ENCODE peak calls at places on chromosome 1, in seven cellular contexts. B is spleen, D is left ventricle myocardium inferior, N is WTC11, J is GM06990, G is A549, F is psoas muscle. M is an unnamed sample.

GRCh38 chr1:60970081-60970509 is 112.3 kb upstream of the NFIA start:
- DNase-seq in B (no peak), D (no peak), N (no peak), J (no peak), G (peak), F (no peak), M (no peak)

GRCh38 chr1:156868341-156868740 is 7.7 kb downstream of the NTRK1 start:
- DNase-seq in B (no peak), D (no peak), N (no peak), J (no peak), G (no peak), F (peak), M (no peak)

GRCh38 chr1:224592636-224593579 is 23.2 kb upstream of the CNIH3 start:
- DNase-seq in B (no peak), D (no peak), N (no peak), J (peak), G (no peak), F (no peak), M (peak)

GRCh38 chr1:30904191-30904961 is 4.2 kb downstream of the SDC3 start:
- DNase-seq in B (peak), D (peak), N (no peak), J (no peak), G (no peak), F (no peak), M (no peak)

GRCh38 chr1:158461534-158461933 is at the start of gene OR10K1:
- DNase-seq in B (no peak), D (no peak), N (no peak), J (no peak), G (no peak), F (no peak), M (no peak)

GRCh38 chr1:6401673-6402072 is 8.1 kb upstream of the ACOT7 start:
- DNase-seq in B (no peak), D (no peak), N (no peak), J (no peak), G (no peak), F (no peak), M (no peak)

GRCh38 chr1:56639210-56639609 is 5.9 kb upstream of the PRKAA2 start:
- DNase-seq in B (no peak), D (no peak), N (no peak), J (no peak), G (no peak), F (no peak), M (no peak)

GRCh38 chr1:156371553-156372264 is 2.7 kb downstream of the RHBG start:
- DNase-seq in B (no peak), D (peak), N (no peak), J (no peak), G (no peak), F (peak), M (no peak)

GRCh38 chr1:100585774-100586173 is 47.8 kb downstream of the GPR88 start:
- DNase-seq in B (no peak), D (no peak), N (no peak), J (no peak), G (no peak), F (no peak), M (no peak)

GRCh38 chr1:221203224-221204054 is 324.2 kb downstream of the HLX start:
- DNase-seq in B (peak), D (peak), N (peak), J (peak), G (peak), F (peak), M (peak)

GRCh38 chr1:97632075-97632474 is 288.8 kb downstream of the DPYD start:
- DNase-seq in B (no peak), D (no peak), N (no peak), J (no peak), G (peak), F (no peak), M (no peak)

GRCh38 chr1:202007703-202008489 is 2.5 kb upstream of the ELF3 start:
- DNase-seq in B (peak), D (no peak), N (peak), J (no peak), G (no peak), F (no peak), M (no peak)

GRCh38 chr1:225460737-225461532 is 33.1 kb upstream of the LBR start:
- DNase-seq in B (peak), D (no peak), N (no peak), J (no peak), G (no peak), F (peak), M (no peak)

GRCh38 chr1:201212461-201213055 is 21.9 kb downstream of the IGFN1 start:
- DNase-seq in B (peak), D (no peak), N (no peak), J (no peak), G (no peak), F (no peak), M (no peak)

GRCh38 chr1:149916193-149916926 is 1.3 kb downstream of the SV2A start:
- DNase-seq in B (no peak), D (no peak), N (no peak), J (no peak), G (no peak), F (no peak), M (no peak)

GRCh38 chr1:54240741-54241335 is 40.9 kb downstream of the MRPL37 start:
- DNase-seq in B (no peak), D (no peak), N (no peak), J (no peak), G (no peak), F (no peak), M (no peak)

GRCh38 chr1:48875736-48876135 is 99.0 kb upstream of the BEND5 start:
- DNase-seq in B (no peak), D (no peak), N (no peak), J (no peak), G (no peak), F (no peak), M (no peak)

GRCh38 chr1:25103180-25103790 is 129.0 kb downstream of the SYF2 start:
- DNase-seq in B (no peak), D (no peak), N (no peak), J (no peak), G (no peak), F (no peak), M (no peak)

GRCh38 chr1:74504125-74505065 is 8.0 kb downstream of the LRRC53 start:
- DNase-seq in B (no peak), D (peak), N (peak), J (no peak), G (peak), F (peak), M (no peak)
- TF ChIP-seq CTCF in B (peak), D (peak), N (peak), J (peak), G (peak), F (peak), M (peak)

DNA sequence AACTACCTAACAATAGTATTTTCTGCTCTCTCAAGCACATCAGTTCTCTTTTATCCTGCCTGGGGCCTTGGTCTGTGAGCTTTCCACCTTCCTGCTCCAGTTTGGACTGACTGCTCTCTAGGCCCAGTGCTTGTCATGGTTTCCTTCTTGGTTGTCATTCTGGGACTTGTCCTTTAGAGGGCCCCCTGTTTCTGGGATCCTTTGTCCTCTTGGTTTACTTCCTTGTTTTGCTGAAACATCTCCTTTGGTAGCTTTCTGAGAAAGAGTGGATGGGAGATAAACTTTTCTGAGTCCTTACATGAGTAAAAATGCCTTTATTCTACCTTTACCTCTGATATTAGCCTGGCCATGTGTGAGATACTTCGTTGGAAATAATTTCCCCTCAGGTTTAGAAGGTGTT is 4.7 kb downstream of the SLC1A7 start:
- DNase-seq in B (no peak), D (no peak), N (no peak), J (no peak), G (peak), F (no peak), M (no peak)
- TF ChIP-seq CTCF in B (no peak), D (no peak), N (no peak), J (peak), G (no peak), F (no peak), M (peak)

GRCh38 chr1:145859491-145860159 is 744 bp upstream of the PIAS3 start:
- DNase-seq in B (peak), D (peak), N (peak), J (peak), G (peak), F (peak), M (peak)
- TF ChIP-seq CTCF in B (peak), D (peak), N (no peak), J (no peak), G (no peak), F (no peak), M (peak)

GRCh38 chr1:47738560-47739182 is 258.5 kb downstream of the TRABD2B start:
- DNase-seq in B (no peak), D (peak), N (peak), J (no peak), G (peak), F (peak), M (no peak)
- TF ChIP-seq CTCF in B (peak), D (peak), N (peak), J (peak), G (peak), F (peak), M (peak)

GRCh38 chr1:17075470-17076255 is 21.8 kb upstream of the SDHB start:
- DNase-seq in B (peak), D (no peak), N (peak), J (no peak), G (peak), F (no peak), M (no peak)
- TF ChIP-seq CTCF in B (peak), D (peak), N (peak), J (peak), G (peak), F (peak), M (peak)

GRCh38 chr1:184583837-184584236 is 170.8 kb downstream of the EDEM3 start:
- DNase-seq in B (no peak), D (no peak), N (no peak), J (no peak), G (no peak), F (no peak), M (no peak)
- TF ChIP-seq CTCF in B (no peak), D (no peak), N (no peak), J (no peak), G (no peak), F (no peak), M (peak)

DNA sequence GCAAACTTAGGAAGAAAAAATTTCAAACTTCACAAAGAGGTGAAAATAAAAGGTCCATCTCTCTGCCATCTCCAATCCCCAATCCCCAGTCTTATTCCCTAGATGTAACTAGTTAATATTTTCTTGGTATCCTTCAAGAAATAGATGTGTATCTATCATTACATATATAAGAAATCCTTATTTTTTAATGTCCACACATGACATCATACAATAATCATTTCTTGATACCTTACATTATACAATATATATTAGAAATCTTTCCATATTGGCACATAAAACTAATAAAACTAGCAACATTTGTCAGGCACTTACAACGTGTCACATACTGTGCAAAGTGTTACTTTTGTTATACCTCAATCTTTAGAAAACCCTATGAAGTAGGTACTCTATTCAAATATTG is 16.2 kb downstream of the DOCK7 start:
- DNase-seq in B (no peak), D (no peak), N (no peak), J (no peak), G (no peak), F (no peak), M (no peak)
- TF ChIP-seq CTCF in B (no peak), D (no peak), N (no peak), J (no peak), G (no peak), F (no peak), M (no peak)

GRCh38 chr1:151520359-151520758 is 9.2 kb downstream of the CGN start:
- DNase-seq in B (no peak), D (no peak), N (no peak), J (no peak), G (no peak), F (no peak), M (no peak)
- TF ChIP-seq CTCF in B (no peak), D (no peak), N (no peak), J (peak), G (no peak), F (no peak), M (no peak)

DNA sequence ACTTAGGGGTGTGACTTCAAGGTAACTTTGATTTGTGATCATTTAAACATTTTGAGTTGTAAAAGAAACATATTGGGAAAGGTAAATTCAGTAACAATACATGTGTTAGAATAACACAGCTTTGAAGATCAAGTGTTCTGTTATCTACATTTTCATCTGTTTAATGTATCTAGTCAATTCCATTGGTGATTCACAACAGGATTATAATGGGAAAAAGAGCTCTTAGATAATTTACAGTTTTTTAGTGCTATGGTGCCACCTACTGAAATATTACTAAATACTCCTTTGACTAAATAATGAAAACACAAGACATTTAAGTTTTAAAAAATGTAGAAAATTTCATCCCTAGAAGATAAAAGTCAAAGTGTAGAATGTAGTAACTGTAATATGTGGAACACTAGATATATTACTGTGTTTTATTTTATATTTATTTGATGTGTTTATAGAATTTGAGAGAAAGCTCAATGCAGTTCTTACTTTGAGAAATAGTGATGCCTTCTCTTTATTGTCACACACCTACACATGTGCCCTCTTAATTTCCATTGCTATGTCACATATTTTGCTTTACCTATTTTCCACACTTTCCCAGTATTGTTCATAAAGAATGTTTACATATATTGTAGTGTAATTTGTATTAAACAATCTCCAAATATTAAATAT is 47.4 kb downstream of the PTPRC start:
- DNase-seq in B (no peak), D (no peak), N (no peak), J (no peak), G (peak), F (no peak), M (no peak)
- TF ChIP-seq CTCF in B (peak), D (peak), N (no peak), J (peak), G (peak), F (no peak), M (peak)

DNA sequence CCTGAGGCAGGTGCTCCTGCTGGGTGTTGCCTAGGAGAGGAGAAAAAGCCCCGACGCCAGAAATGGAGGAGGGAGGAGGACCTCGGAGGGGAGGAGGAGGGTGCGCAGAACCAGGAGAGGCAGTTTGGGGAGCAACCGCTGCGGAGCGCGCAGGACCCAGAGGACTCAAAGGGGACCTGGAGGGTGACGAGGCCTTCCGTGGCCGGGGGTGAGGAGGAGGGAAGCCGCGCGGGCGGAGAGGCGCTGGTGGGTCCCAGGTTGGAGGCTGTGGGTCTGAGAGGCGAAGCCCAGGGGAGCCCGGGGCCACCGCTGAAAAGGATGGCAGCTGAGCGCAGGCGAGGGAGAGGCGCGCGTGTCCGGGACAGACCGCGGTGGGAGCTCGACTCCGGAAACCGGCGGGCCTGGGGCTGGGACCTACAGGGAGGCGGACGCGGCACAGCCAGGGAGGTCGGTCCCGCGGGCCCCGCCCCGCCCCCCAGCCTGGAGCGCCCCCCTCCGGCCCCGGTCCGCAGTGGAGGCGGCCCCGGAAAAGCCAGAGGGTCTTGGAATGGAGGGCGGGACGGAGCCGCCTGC is 15.1 kb downstream of the RNF223 start:
- DNase-seq in B (peak), D (no peak), N (no peak), J (peak), G (no peak), F (no peak), M (no peak)
- TF ChIP-seq CTCF in B (peak), D (peak), N (peak), J (peak), G (peak), F (peak), M (peak)